ENCODE peak calls at places on chromosome 6, in four cellular contexts. One of them, this sample, is unnamed.

GRCh38 chr6:13917141-13917540 is 7.6 kb upstream of the RNF182 start:
- DNase-seq in iPS-NIHi11: no peak
- DNase-seq in NCI-H2171 treated with DMSO at 0.1 percent for 48 hours: no peak
- DNase-seq in cardiac muscle cell: no peak
- DNase-seq in this sample: no peak

GRCh38 chr6:157550114-157550989 is 169.4 kb downstream of the ZDHHC14 start:
- DNase-seq in iPS-NIHi11: no peak
- DNase-seq in NCI-H2171 treated with DMSO at 0.1 percent for 48 hours: no peak
- DNase-seq in cardiac muscle cell: no peak
- DNase-seq in this sample: no peak

GRCh38 chr6:21846541-21847451 is 253.2 kb downstream of the SOX4 start:
- DNase-seq in iPS-NIHi11: peak
- DNase-seq in NCI-H2171 treated with DMSO at 0.1 percent for 48 hours: peak
- DNase-seq in cardiac muscle cell: peak
- DNase-seq in this sample: peak

GRCh38 chr6:145531032-145531431 is 204.3 kb downstream of the EPM2A start:
- DNase-seq in iPS-NIHi11: no peak
- DNase-seq in NCI-H2171 treated with DMSO at 0.1 percent for 48 hours: no peak
- DNase-seq in cardiac muscle cell: no peak
- DNase-seq in this sample: no peak

GRCh38 chr6:27124252-27124657 is 123.2 kb upstream of the PRSS16 start:
- DNase-seq in iPS-NIHi11: no peak
- DNase-seq in NCI-H2171 treated with DMSO at 0.1 percent for 48 hours: no peak
- DNase-seq in cardiac muscle cell: no peak
- DNase-seq in this sample: no peak

GRCh38 chr6:118992186-118992795 is 57.3 kb upstream of the MCM9 start:
- DNase-seq in iPS-NIHi11: no peak
- DNase-seq in NCI-H2171 treated with DMSO at 0.1 percent for 48 hours: no peak
- DNase-seq in cardiac muscle cell: no peak
- DNase-seq in this sample: peak

GRCh38 chr6:139376604-139377218 is 2.3 kb upstream of the CITED2 start:
- DNase-seq in iPS-NIHi11: peak
- DNase-seq in NCI-H2171 treated with DMSO at 0.1 percent for 48 hours: no peak
- DNase-seq in cardiac muscle cell: peak
- DNase-seq in this sample: no peak

GRCh38 chr6:54846243-54846856 is at the start of gene FAM83B:
- DNase-seq in iPS-NIHi11: peak
- DNase-seq in NCI-H2171 treated with DMSO at 0.1 percent for 48 hours: no peak
- DNase-seq in cardiac muscle cell: peak
- DNase-seq in this sample: no peak

GRCh38 chr6:132481189-132481588 is 31.7 kb downstream of the STX7 start:
- DNase-seq in iPS-NIHi11: no peak
- DNase-seq in NCI-H2171 treated with DMSO at 0.1 percent for 48 hours: no peak
- DNase-seq in cardiac muscle cell: no peak
- DNase-seq in this sample: no peak

GRCh38 chr6:42520786-42521607 is 42.8 kb upstream of the UBR2 start:
- DNase-seq in iPS-NIHi11: no peak
- DNase-seq in NCI-H2171 treated with DMSO at 0.1 percent for 48 hours: no peak
- DNase-seq in cardiac muscle cell: no peak
- DNase-seq in this sample: no peak

GRCh38 chr6:18507018-18507415 is 119.9 kb downstream of the RNF144B start:
- DNase-seq in iPS-NIHi11: no peak
- DNase-seq in NCI-H2171 treated with DMSO at 0.1 percent for 48 hours: peak
- DNase-seq in cardiac muscle cell: no peak
- DNase-seq in this sample: peak

GRCh38 chr6:134281388-134281787 is 36.5 kb downstream of the SGK1 start:
- DNase-seq in iPS-NIHi11: no peak
- DNase-seq in NCI-H2171 treated with DMSO at 0.1 percent for 48 hours: no peak
- DNase-seq in cardiac muscle cell: no peak
- DNase-seq in this sample: no peak

GRCh38 chr6:131731224-131731623 is 20.4 kb upstream of the CTAGE9 start:
- DNase-seq in iPS-NIHi11: no peak
- DNase-seq in NCI-H2171 treated with DMSO at 0.1 percent for 48 hours: no peak
- DNase-seq in cardiac muscle cell: no peak
- DNase-seq in this sample: no peak

GRCh38 chr6:39361657-39362486 is 39.4 kb upstream of the KCNK16 start:
- DNase-seq in iPS-NIHi11: peak
- DNase-seq in NCI-H2171 treated with DMSO at 0.1 percent for 48 hours: peak
- DNase-seq in cardiac muscle cell: peak
- DNase-seq in this sample: peak

GRCh38 chr6:17938885-17939284 is 48.5 kb downstream of the KIF13A start:
- DNase-seq in iPS-NIHi11: no peak
- DNase-seq in NCI-H2171 treated with DMSO at 0.1 percent for 48 hours: peak
- DNase-seq in cardiac muscle cell: no peak
- DNase-seq in this sample: peak

GRCh38 chr6:164408868-164409267 is 900.5 kb downstream of the C6orf118 start:
- DNase-seq in iPS-NIHi11: no peak
- DNase-seq in NCI-H2171 treated with DMSO at 0.1 percent for 48 hours: no peak
- DNase-seq in cardiac muscle cell: no peak
- DNase-seq in this sample: no peak

GRCh38 chr6:21003780-21004541 is 469.7 kb downstream of the CDKAL1 start:
- DNase-seq in iPS-NIHi11: no peak
- DNase-seq in NCI-H2171 treated with DMSO at 0.1 percent for 48 hours: peak
- DNase-seq in cardiac muscle cell: no peak
- DNase-seq in this sample: peak

GRCh38 chr6:160279850-160280249 is 21.2 kb upstream of the SLC22A2 start:
- DNase-seq in iPS-NIHi11: no peak
- DNase-seq in NCI-H2171 treated with DMSO at 0.1 percent for 48 hours: no peak
- DNase-seq in cardiac muscle cell: no peak
- DNase-seq in this sample: no peak

GRCh38 chr6:51640016-51640415 is 447.4 kb downstream of the PKHD1 start:
- DNase-seq in iPS-NIHi11: no peak
- DNase-seq in NCI-H2171 treated with DMSO at 0.1 percent for 48 hours: no peak
- DNase-seq in cardiac muscle cell: no peak
- DNase-seq in this sample: no peak

GRCh38 chr6:44056392-44057237 is 70.6 kb downstream of the MRPL14 start:
- DNase-seq in iPS-NIHi11: no peak
- DNase-seq in NCI-H2171 treated with DMSO at 0.1 percent for 48 hours: no peak
- DNase-seq in cardiac muscle cell: no peak
- DNase-seq in this sample: no peak

GRCh38 chr6:35081426-35081851 is 59.7 kb downstream of the TCP11 start:
- DNase-seq in iPS-NIHi11: peak
- DNase-seq in NCI-H2171 treated with DMSO at 0.1 percent for 48 hours: no peak
- DNase-seq in cardiac muscle cell: no peak
- DNase-seq in this sample: no peak

GRCh38 chr6:148907573-148907972 is 160.7 kb downstream of the UST start:
- DNase-seq in iPS-NIHi11: no peak
- DNase-seq in NCI-H2171 treated with DMSO at 0.1 percent for 48 hours: no peak
- DNase-seq in cardiac muscle cell: no peak
- DNase-seq in this sample: no peak

GRCh38 chr6:37691904-37692806 is 5.5 kb downstream of the MDGA1 start:
- DNase-seq in iPS-NIHi11: peak
- DNase-seq in NCI-H2171 treated with DMSO at 0.1 percent for 48 hours: peak
- DNase-seq in cardiac muscle cell: peak
- DNase-seq in this sample: peak

GRCh38 chr6:36120539-36120938 is 9.8 kb upstream of the MAPK13 start:
- DNase-seq in iPS-NIHi11: no peak
- DNase-seq in NCI-H2171 treated with DMSO at 0.1 percent for 48 hours: no peak
- DNase-seq in cardiac muscle cell: no peak
- DNase-seq in this sample: peak

GRCh38 chr6:87645080-87645479 is 55.1 kb downstream of the ORC3 start:
- DNase-seq in iPS-NIHi11: no peak
- DNase-seq in NCI-H2171 treated with DMSO at 0.1 percent for 48 hours: no peak
- DNase-seq in cardiac muscle cell: no peak
- DNase-seq in this sample: no peak

GRCh38 chr6:43383021-43383667 is 13.7 kb upstream of the ZNF318 start:
- DNase-seq in iPS-NIHi11: no peak
- DNase-seq in NCI-H2171 treated with DMSO at 0.1 percent for 48 hours: no peak
- DNase-seq in cardiac muscle cell: no peak
- DNase-seq in this sample: no peak

This sample was measured in NCI-H524.